ENCODE peak calls at places on chromosomes 12 and 14, in four cellular contexts. F is GM12878, T is A549, A is adrenal gland. H is an unnamed sample.

GRCh38 chr12:124833693-124834122 is 30.0 kb downstream of the SCARB1 start:
- DNase-seq in T (no peak), A (peak; percentile 69), F (no peak), H (peak; percentile 45)

GRCh38 chr14:32015166-32015565 is 61.9 kb upstream of the ARHGAP5 start:
- DNase-seq in T (no peak), A (no peak), F (no peak), H (no peak)

GRCh38 chr14:70735043-70735442 is 74.3 kb downstream of the MAP3K9 start:
- DNase-seq in T (no peak), A (no peak), F (no peak), H (no peak)

GRCh38 chr12:112992541-112993398 is 14.5 kb downstream of the OAS2 start:
- DNase-seq in T (peak; percentile 75), F (no peak), A (peak; percentile 57), H (peak; percentile 45)

GRCh38 chr12:104535383-104535782 is 78.6 kb downstream of the CHST11 start:
- DNase-seq in A (no peak), F (no peak), T (no peak), H (no peak)

GRCh38 chr14:53953828-53954550 is 2.6 kb downstream of the BMP4 start:
- DNase-seq in F (no peak), T (peak; percentile 38), A (peak; percentile 74), H (peak; percentile 51)

GRCh38 chr14:71117839-71118743 is 210.8 kb downstream of the PCNX1 start:
- DNase-seq in T (no peak), A (no peak), F (no peak), H (peak; percentile 30)

GRCh38 chr14:51023964-51024363 is 70.9 kb downstream of the TRIM9 start:
- DNase-seq in F (no peak), A (no peak), T (no peak), H (no peak)

GRCh38 chr12:108700833-108701450 is 30.4 kb downstream of the CORO1C start:
- DNase-seq in A (no peak), F (no peak), T (no peak), H (no peak)

GRCh38 chr12:56087220-56087619 is 7.3 kb downstream of the ERBB3 start:
- DNase-seq in F (no peak), T (no peak), A (peak; percentile 60), H (peak; percentile 42)

GRCh38 chr12:79848321-79848720 is 86.6 kb downstream of the PPP1R12A start:
- DNase-seq in F (no peak), T (no peak), A (no peak), H (no peak)

GRCh38 chr14:99461411-99461810 is 19.2 kb downstream of the SETD3 start:
- DNase-seq in T (no peak), F (no peak), A (no peak), H (no peak)

DNA sequence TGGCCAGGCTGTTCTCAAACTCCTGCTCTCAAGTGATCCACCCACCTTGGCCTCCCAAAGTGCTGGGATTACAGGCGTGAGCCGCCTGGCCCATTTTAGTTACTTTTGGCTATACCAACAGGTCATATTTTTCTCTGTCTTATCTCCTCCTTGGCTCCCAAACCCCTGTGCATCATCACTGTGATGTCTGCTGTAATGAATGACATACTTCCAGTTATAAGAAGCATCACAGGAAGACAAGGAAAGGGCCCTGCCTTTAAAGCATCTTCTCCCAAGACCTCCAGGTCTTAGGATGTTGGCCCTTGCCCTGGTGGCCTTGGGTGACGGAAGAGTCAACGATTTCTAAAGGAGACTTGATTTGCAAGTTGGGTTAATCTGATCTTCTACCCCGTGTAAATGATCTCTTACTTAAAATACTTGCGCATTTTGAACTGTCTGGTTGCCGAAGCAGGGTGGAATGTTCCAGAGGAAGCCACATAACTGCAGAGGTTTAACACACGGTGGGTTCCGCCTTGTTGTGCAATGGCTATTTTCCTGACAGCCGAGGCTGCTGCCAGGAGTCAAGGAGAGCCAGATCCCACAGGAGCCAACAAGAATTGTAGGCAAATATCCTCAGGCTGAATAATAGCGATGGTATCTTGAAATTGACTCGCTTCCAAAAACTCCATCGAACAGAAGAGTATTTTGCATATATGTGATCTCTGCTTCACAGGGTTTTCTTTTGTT is 55.7 kb upstream of the PLXNC1 start:
- DNase-seq in F (no peak), T (no peak), A (no peak), H (no peak)
- TF ChIP-seq POLR2A in F (no peak), T (no peak), A (no peak), H (no peak)

GRCh38 chr12:11553871-11554533 is 95.5 kb upstream of the ETV6 start:
- DNase-seq in F (peak; percentile 88), T (peak; percentile 83), A (peak; percentile 49), H (peak; percentile 55)
- TF ChIP-seq POLR2A in F (no peak), T (no peak), A (no peak), H (no peak)

DNA sequence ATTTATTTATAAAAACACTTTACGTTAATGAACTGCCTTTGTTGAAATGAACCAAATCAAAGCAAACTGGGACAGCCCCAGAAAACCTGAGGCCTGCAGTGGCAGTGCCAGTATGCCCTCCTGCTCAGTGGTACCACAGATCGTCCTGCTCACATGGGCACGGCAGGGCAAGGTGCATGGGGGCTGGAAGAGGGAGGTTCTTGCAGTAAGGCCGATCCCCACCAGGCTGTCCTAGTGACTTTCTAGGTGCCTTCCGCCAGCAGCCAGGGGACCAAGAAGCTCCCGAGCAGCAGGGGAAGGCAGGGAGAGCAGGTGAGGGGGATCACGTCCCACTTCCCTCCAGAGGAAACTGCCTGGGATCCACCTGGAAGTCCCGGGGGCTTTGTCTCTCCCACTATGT is 63.9 kb downstream of the TESC start:
- DNase-seq in A (no peak), F (no peak), T (no peak), H (no peak)
- TF ChIP-seq POLR2A in A (no peak), F (no peak), T (no peak), H (no peak)

DNA sequence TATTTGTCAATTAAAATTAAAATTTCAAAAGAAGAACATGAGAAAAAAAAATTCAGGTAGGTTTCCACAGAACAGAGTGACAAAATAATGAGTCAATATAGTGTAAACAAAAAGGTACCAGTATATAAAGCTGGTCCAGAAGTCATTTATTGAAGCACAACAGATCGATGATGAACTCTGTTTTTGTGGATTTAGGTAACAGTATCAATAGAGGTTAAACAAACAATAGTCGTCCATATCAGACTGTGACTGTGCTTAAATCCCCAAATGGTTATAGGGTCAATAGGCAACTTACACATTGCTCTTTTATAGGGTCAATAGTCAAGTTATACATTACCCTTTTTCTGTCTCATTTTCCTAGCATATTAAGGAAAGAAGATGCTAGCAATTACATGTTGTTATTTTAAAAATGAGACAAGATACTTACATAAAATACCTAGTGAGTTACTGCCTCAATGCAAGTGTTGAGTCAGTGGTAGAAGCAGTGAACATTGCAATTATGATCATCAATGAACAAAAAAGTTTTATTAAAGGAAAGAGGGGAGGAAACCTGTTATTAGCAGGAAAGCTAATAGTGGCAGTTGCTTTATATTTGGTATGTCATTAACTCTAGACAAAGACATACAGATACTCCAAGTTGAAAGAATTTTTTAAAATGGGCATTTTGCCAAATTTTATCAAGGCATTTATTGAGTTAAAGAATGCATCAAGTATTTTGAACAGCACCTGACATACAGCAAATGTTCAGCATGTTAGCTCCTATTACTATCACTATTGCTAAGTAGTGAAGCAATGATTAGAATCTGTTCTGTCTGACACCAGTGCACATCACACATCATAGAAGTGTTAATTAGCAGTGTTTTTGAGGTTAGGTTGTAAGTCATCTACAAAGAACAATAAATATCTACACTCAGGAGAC is 102.9 kb downstream of the CCER1 start:
- DNase-seq in A (no peak), F (no peak), T (no peak), H (no peak)
- TF ChIP-seq POLR2A in A (no peak), F (no peak), T (no peak), H (no peak)

GRCh38 chr12:52035926-52036325 is 15.3 kb upstream of the NR4A1 start:
- DNase-seq in F (no peak), A (peak; percentile 13), T (no peak), H (no peak)

GRCh38 chr12:52033506-52034258 is 17.6 kb upstream of the NR4A1 start:
- DNase-seq in A (no peak), F (no peak), T (no peak), H (no peak)

GRCh38 chr12:52038447-52038846 is 12.8 kb upstream of the NR4A1 start:
- DNase-seq in T (no peak), F (no peak), A (no peak), H (no peak)

GRCh38 chr12:52036587-52037171 is 14.6 kb upstream of the NR4A1 start:
- DNase-seq in F (no peak), A (peak; percentile 93), T (peak; percentile 67), H (peak; percentile 68)

GRCh38 chr12:52037248-52037861 is 13.9 kb upstream of the NR4A1 start:
- DNase-seq in F (no peak), A (peak; percentile 71), T (no peak), H (no peak)
- TF ChIP-seq POLR2A in F (no peak), A (peak; percentile 26), T (no peak), H (no peak)